ENCODE peak calls at places on chromosome 2, in seven cellular contexts. B is Panc1, P is GM23338, J is suprapubic skin, N is H1, Z is sigmoid colon, D is spleen. W is an unnamed sample. For H3K4me1, the result is how much of the 10 kb centered on the place peaks cover.

GRCh38 chr2:238644095-238645081 is 203.5 kb upstream of the TWIST2 start:
- DNase-seq in Z (no peak), B (peak), D (no peak), J (peak), N (peak), P (no peak), W (no peak)

GRCh38 chr2:108927936-108928659 is 60.9 kb downstream of the EDAR start:
- DNase-seq in B (peak), N (no peak), D (peak), P (peak), J (no peak), Z (peak), W (peak)

GRCh38 chr2:192940767-192941166 is 746.0 kb upstream of the TMEFF2 start:
- DNase-seq in Z (no peak), B (no peak), D (no peak), J (no peak), P (peak), N (no peak), W (no peak)

GRCh38 chr2:169095631-169096105 is 26.3 kb downstream of the DHRS9 start:
- DNase-seq in D (no peak), B (peak), P (no peak), J (no peak), Z (no peak), N (no peak), W (no peak)

GRCh38 chr2:210558708-210559107 is 2.3 kb downstream of the CPS1 start:
- DNase-seq in D (no peak), Z (no peak), J (no peak), P (no peak), B (no peak), N (no peak), W (no peak)

GRCh38 chr2:9232886-9233285 is 26.3 kb downstream of the ASAP2 start:
- DNase-seq in N (no peak), Z (no peak), J (no peak), D (no peak), P (no peak), B (no peak), W (no peak)

GRCh38 chr2:41207578-41207977 is 755.7 kb upstream of the SLC8A1 start:
- DNase-seq in B (no peak), Z (no peak), P (no peak), N (no peak), J (no peak), D (no peak), W (no peak)

GRCh38 chr2:73859721-73860586 is 31.2 kb downstream of the STAMBP start:
- DNase-seq in D (no peak), P (no peak), Z (no peak), J (no peak), B (peak), N (no peak), W (no peak)

GRCh38 chr2:174985624-174986023 is 19.6 kb downstream of the CHN1 start:
- DNase-seq in J (no peak), B (no peak), D (no peak), P (no peak), Z (no peak), N (no peak), W (no peak)

GRCh38 chr2:86441392-86441788 is 219 bp downstream of the KDM3A start:
- DNase-seq in Z (no peak), D (no peak), J (no peak), P (peak), B (no peak), N (no peak), W (no peak)

GRCh38 chr2:59066787-59067399 is 825.8 kb upstream of the FANCL start:
- DNase-seq in D (peak), B (no peak), Z (no peak), P (no peak), N (no peak), J (no peak), W (no peak)

GRCh38 chr2:98296435-98296834 is 49.8 kb upstream of the CNGA3 start:
- DNase-seq in N (no peak), Z (no peak), D (no peak), J (no peak), P (no peak), B (no peak), W (no peak)

GRCh38 chr2:238714038-238714528 is 133.8 kb upstream of the TWIST2 start:
- DNase-seq in P (no peak), J (no peak), D (no peak), Z (no peak), B (no peak), N (no peak), W (no peak)

GRCh38 chr2:32427672-32428622 is 71.1 kb downstream of the BIRC6 start:
- DNase-seq in Z (no peak), B (no peak), P (no peak), D (no peak), N (no peak), J (no peak), W (no peak)

GRCh38 chr2:227774011-227774624 is 28.4 kb downstream of the SCYGR8 start:
- DNase-seq in Z (no peak), P (peak), J (no peak), N (peak), D (no peak), B (no peak), W (no peak)

GRCh38 chr2:38723173-38723572 is 28.0 kb downstream of the SRSF7 start:
- DNase-seq in Z (no peak), D (no peak), J (no peak), B (no peak), N (no peak), P (no peak), W (no peak)

GRCh38 chr2:187890690-187891089 is 336.5 kb upstream of the TFPI start:
- DNase-seq in N (no peak), B (no peak), Z (no peak), D (no peak), P (peak), J (no peak), W (no peak)

GRCh38 chr2:60158262-60158661 is 395.2 kb downstream of the BCL11A start:
- DNase-seq in Z (no peak), B (no peak), N (no peak), J (no peak), D (no peak), P (no peak), W (no peak)

DNA sequence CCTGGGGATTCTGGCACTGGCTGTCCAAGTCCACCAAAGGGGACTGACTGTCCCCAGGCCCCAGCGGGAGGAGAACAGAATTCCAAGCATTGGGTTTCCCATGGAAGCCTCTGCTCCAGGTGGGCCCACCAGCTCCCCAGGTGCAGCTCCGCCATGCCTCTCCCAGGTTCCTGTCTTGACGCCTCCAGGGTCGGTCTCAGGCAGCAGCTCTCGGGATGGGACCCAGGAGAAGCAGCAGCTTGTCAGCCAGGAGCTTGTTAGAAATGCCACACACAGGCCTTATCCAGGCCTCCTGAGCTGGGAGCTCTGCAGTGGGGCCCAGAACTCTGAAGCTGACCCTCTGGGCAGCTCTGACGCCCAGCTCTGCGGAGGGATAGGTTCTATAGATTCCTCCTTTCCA is 47.9 kb downstream of the DCDC2C start:
- DNase-seq in D (no peak), B (no peak), J (no peak), P (no peak), Z (no peak), N (no peak), W (no peak)
- TF ChIP-seq POLR2AphosphoS5 in D (no peak), B (no peak), J (no peak), P (no peak), Z (no peak), N (no peak), W (no peak)

GRCh38 chr2:46973687-46974086 is 58.1 kb upstream of the MCFD2 start:
- DNase-seq in N (no peak), J (no peak), B (no peak), P (no peak), Z (no peak), D (peak), W (no peak)

GRCh38 chr2:46974174-46974573 is 58.6 kb upstream of the MCFD2 start:
- DNase-seq in N (no peak), D (peak), J (no peak), P (no peak), B (no peak), Z (no peak), W (no peak)

GRCh38 chr2:46976556-46976955 is 61.0 kb upstream of the MCFD2 start:
- DNase-seq in N (no peak), Z (no peak), J (no peak), D (peak), B (no peak), P (no peak), W (no peak)

GRCh38 chr2:46972438-46972837 is 56.8 kb upstream of the MCFD2 start:
- DNase-seq in P (no peak), B (no peak), D (no peak), Z (no peak), N (no peak), J (no peak), W (no peak)

GRCh38 chr2:46974659-46975058 is 59.1 kb upstream of the MCFD2 start:
- DNase-seq in N (no peak), B (no peak), Z (no peak), D (peak), J (no peak), P (no peak), W (no peak)
- H3K4me1 ChIP-seq in N (under half), B (under half), Z (under half), D (half or more), J (under half), P (under half), W (under half)

DNA sequence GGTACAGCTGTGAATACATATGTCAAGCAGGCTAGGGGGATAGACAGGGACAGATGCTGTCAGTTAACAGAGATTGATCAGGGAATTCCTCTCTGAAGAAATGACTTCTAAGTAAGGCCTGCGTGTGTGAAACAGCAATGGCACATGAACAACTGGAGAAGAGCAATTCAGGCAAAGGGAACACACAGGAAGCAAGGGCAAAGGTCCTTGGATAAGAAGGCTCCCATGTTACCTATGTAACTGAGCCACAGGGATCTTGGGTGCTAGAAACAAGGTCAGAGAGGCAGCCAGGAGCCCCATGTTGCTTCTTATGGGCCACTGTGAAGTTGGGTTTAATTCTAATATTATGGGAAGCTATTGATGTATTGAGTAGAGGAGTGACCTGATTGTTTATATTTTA is 373.7 kb upstream of the ACVR2A start:
- DNase-seq in P (no peak), D (no peak), N (no peak), J (no peak), B (no peak), Z (no peak), W (no peak)
- TF ChIP-seq POLR2AphosphoS5 in P (no peak), D (no peak), N (no peak), J (no peak), B (no peak), Z (no peak), W (no peak)

DNA sequence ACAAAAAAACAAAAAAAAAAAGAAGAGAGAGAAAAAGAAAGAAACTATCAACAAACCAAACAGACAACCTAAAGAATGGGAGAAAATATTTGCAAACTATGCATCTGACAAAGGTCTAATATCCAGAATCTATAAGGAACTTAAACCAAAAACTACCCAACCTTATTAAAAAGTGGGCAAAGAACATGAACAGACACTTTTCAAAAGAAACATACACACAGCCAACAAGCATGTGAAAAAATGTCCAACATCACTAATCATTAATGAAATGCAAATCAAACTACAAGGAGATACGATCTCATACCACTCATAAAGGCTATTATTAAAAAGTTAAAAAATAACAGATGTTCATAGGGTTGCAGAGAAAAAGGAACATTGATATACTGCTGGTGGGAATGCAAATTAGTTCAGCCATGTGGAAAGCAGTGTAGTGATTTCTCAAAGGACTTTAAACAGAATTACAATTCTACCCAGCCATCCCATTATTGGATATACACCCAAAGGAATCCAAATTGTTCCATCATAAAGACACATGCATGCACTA is 7.2 kb upstream of the POLE4 start:
- DNase-seq in J (no peak), B (no peak), D (no peak), Z (no peak), N (no peak), P (no peak), W (no peak)
- H3K4me1 ChIP-seq in J (under half), B (under half), D (under half), Z (under half), N (under half), P (under half), W (under half)

GRCh38 chr2:173117678-173118077 is 42.0 kb downstream of the MAP3K20 start:
- DNase-seq in J (no peak), P (no peak), N (no peak), B (no peak), Z (no peak), D (no peak), W (no peak)

GRCh38 chr2:173118385-173118784 is 42.7 kb downstream of the MAP3K20 start:
- DNase-seq in D (no peak), B (no peak), Z (no peak), J (no peak), P (no peak), N (no peak), W (no peak)

GRCh38 chr2:173122936-173123335 is 47.3 kb downstream of the MAP3K20 start:
- DNase-seq in N (no peak), P (no peak), J (no peak), B (no peak), D (no peak), Z (no peak), W (no peak)

GRCh38 chr2:173119944-173120343 is 44.3 kb downstream of the MAP3K20 start:
- DNase-seq in P (no peak), Z (no peak), N (no peak), J (no peak), D (no peak), B (no peak), W (no peak)

DNA sequence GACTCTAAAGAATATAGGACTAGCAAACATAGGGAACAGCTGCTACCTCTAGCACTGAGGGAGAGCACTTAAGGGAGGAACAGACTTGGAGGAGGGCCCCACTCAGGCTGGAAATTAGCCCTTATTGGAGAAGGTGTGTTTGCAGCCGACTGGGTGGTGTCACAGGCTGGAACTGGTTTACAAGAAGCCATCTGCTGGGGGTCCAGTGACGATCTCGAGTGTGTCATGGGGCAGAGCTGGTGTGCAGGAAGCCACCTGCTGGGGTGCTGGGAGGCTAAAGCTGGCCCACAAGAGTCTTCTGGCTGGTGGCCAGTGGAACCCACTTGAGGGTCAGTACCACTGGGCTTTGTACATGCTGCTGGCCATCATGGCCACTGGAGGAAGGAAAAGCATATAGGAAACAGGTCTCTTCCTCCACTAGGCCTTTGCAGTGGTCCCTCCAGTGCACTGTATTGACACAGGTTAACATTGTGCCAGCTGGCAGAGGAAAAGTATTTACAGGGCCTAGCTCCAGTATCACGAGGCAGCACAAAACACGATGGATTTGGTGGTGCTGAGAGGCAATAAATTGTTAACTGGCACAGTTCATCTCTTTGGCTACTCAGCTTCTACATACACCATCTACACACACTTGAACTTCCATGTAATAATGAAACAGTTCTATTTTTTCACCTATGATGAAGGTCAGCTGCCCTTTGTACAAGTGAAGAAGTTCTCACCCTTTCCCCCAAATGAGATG is 43.6 kb downstream of the MAP3K20 start:
- DNase-seq in P (no peak), J (peak), N (no peak), Z (peak), D (no peak), B (no peak), W (peak)
- TF ChIP-seq POLR2AphosphoS5 in P (no peak), J (peak), N (no peak), Z (peak), D (no peak), B (no peak), W (no peak)

DNA sequence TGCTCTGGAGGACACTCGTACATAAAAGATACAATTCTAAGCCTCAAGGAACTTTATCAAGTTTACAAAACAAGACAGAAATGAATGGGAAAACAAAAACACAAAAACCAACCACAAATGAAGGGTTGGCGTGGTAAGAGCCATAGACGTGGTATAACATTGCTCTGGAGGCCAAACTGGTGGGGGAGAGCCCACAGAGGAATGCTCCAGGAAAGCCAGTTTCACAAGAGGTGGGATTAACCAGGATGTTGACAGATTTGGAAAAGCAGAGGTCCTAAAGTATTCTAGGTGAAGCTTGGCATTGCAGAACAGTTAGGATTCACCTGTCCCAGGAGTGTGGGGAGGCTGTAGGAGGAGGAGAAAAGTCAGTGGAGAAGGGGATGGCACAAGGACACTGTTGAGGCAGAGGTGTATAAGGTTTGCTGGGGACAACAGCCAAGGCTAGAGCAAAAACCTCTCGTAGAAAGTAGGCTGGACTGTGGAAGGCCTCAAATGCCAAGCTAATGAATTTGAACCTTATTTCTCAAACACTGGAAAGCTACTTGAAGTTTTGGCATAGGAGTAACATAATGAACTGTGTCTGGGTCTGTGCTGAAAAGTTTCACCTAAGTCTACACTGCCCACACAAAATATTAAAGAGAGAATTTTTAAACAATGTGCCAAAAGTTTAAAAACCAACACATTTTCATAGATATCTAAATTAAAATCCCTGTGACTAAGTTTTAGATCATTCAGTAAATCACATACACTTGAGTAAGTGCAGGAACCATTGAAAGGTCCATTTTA is 135.0 kb downstream of the THADA start:
- DNase-seq in B (no peak), D (no peak), P (no peak), J (no peak), N (no peak), Z (no peak), W (no peak)
- H3K4me1 ChIP-seq in B (under half), D (under half), P (under half), J (half or more), N (under half), Z (under half), W (half or more)